ENCODE peak calls at places on chromosomes 3 and 15, in ten cellular contexts. L is HCT116, O is GM23248, W is endothelial cell of umbilical vein, X is MM.1S, C is HepG2, M is H1, H is astrocyte, T is NT2/D1, Z is neural progenitor cell. R is an unnamed sample.

GRCh38 chr3:156448300-156448699 is 106.6 kb downstream of the SSR3 start:
- DNase-seq in L (peak; percentile 46), O (peak; percentile 60), W (peak; percentile 39), X (peak; percentile 67), C (peak; percentile 5), M (no peak), H (no peak), T (peak; percentile 20), Z (peak; percentile 57), R (peak; percentile 31)

GRCh38 chr3:139088462-139089324 is 44.0 kb upstream of the PRR23C start:
- DNase-seq in L (no peak), O (no peak), W (no peak), X (no peak), C (no peak), M (no peak), H (no peak), T (no peak), Z (no peak), R (no peak)

GRCh38 chr3:127865941-127866340 is 43.6 kb upstream of the MGLL start:
- DNase-seq in L (peak; percentile 59), O (peak; percentile 82), W (no peak), X (no peak), C (no peak), M (no peak), H (peak; percentile 61), T (no peak), Z (no peak), R (peak; percentile 25)

GRCh38 chr15:48358229-48358641 is 27.0 kb downstream of the DUT start:
- DNase-seq in L (peak; percentile 21), O (peak; percentile 74), W (peak; percentile 82), X (peak; percentile 53), C (no peak), M (no peak), H (peak; percentile 36), T (no peak), Z (peak; percentile 32), R (peak; percentile 79)

GRCh38 chr3:138042043-138042442 is 32.1 kb downstream of the CLDN18 start:
- DNase-seq in L (no peak), O (peak; percentile 91), W (no peak), X (no peak), C (no peak), M (no peak), H (peak; percentile 76), T (no peak), Z (no peak), R (peak; percentile 72)

GRCh38 chr3:5339967-5340535 is 152.5 kb downstream of the EDEM1 start:
- DNase-seq in L (no peak), O (no peak), W (no peak), X (no peak), C (no peak), M (no peak), H (no peak), T (peak; percentile 54), Z (peak; percentile 70), R (no peak)

GRCh38 chr3:65343031-65343430 is 655.2 kb upstream of the ADAMTS9 start:
- DNase-seq in L (no peak), O (no peak), W (no peak), X (no peak), C (no peak), M (no peak), H (no peak), T (no peak), Z (no peak), R (no peak)

GRCh38 chr15:92617197-92618037 is 38.2 kb downstream of the FAM174B start:
- DNase-seq in L (no peak), O (peak; percentile 60), W (peak; percentile 99), X (no peak), C (peak; percentile 82), M (no peak), H (peak; percentile 82), T (no peak), Z (peak; percentile 31), R (peak; percentile 78)

GRCh38 chr3:22443834-22444233 is 692.8 kb upstream of the ZNF385D start:
- DNase-seq in L (no peak), O (no peak), W (no peak), X (no peak), C (no peak), M (no peak), H (no peak), T (no peak), Z (no peak), R (no peak)

GRCh38 chr3:58563386-58564035 is 13.7 kb downstream of the FAM107A start:
- DNase-seq in L (no peak), O (peak; percentile 47), W (no peak), X (no peak), C (peak; percentile 53), M (no peak), H (peak; percentile 28), T (no peak), Z (no peak), R (no peak)

GRCh38 chr3:49661281-49661680 is 12.9 kb upstream of the APEH start:
- DNase-seq in L (no peak), O (peak; percentile 15), W (no peak), X (no peak), C (no peak), M (no peak), H (no peak), T (no peak), Z (no peak), R (no peak)

GRCh38 chr3:172201136-172201989 is 162.0 kb downstream of the FNDC3B start:
- DNase-seq in L (no peak), O (peak; percentile 98), W (peak; percentile 90), X (no peak), C (no peak), M (no peak), H (peak; percentile 98), T (no peak), Z (no peak), R (no peak)

GRCh38 chr3:56966104-56966503 is 94.4 kb upstream of the SPATA12 start:
- DNase-seq in L (no peak), O (no peak), W (no peak), X (no peak), C (no peak), M (no peak), H (no peak), T (no peak), Z (no peak), R (no peak)

GRCh38 chr3:156252656-156253055 is 132.3 kb downstream of the KCNAB1 start:
- DNase-seq in L (no peak), O (no peak), W (peak; percentile 36), X (no peak), C (no peak), M (no peak), H (peak; percentile 56), T (no peak), Z (peak; percentile 40), R (no peak)

GRCh38 chr15:60821462-60822061 is 342.6 kb upstream of the ICE2 start:
- DNase-seq in L (no peak), O (no peak), W (no peak), X (no peak), C (no peak), M (no peak), H (no peak), T (no peak), Z (no peak), R (no peak)

GRCh38 chr3:62922326-62922725 is 47.1 kb upstream of the CADPS start:
- DNase-seq in L (no peak), O (peak; percentile 60), W (no peak), X (no peak), C (no peak), M (no peak), H (peak; percentile 78), T (no peak), Z (no peak), R (no peak)

GRCh38 chr3:189652042-189652441 is 20.9 kb downstream of the TP63 start:
- DNase-seq in L (peak; percentile 21), O (peak; percentile 15), W (peak; percentile 46), X (no peak), C (peak; percentile 4), M (no peak), H (no peak), T (peak; percentile 20), Z (peak; percentile 53), R (no peak)

GRCh38 chr3:181457756-181458155 is 254.0 kb upstream of the SOX2 start:
- DNase-seq in L (no peak), O (no peak), W (no peak), X (no peak), C (no peak), M (no peak), H (no peak), T (no peak), Z (no peak), R (no peak)

DNA sequence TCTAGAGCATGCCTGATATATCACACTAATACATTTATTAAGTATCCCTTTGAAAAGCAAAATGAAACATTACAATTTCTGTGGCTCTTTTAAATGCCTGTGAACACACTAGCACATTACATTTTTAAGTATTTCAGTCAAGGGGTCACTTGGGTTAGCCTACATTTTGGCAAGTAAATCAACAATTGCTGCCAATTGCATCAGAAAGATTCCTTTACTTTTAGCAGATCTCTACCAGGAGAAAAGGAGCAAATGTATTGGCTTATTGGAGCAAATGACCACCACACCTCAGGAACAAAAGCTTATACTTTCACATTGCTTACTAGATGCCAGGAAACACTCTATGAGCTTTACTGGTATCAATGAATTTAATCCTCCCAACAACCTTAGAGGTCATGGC is 947.1 kb downstream of the FHIT start:
- DNase-seq in L (no peak), O (peak; percentile 39), W (no peak), X (no peak), C (no peak), M (no peak), H (peak; percentile 60), T (no peak), Z (no peak), R (peak; percentile 45)
- H3K9ac ChIP-seq in L (no peak overlapping the region), O (peak overlapping the region; percentile 8), W (no peak overlapping the region), X (no peak overlapping the region), C (no peak overlapping the region), M (no peak overlapping the region), H (no peak overlapping the region), T (no peak overlapping the region), Z (no peak overlapping the region), R (peak overlapping the region; percentile 41)

GRCh38 chr3:125156491-125156890 is 56.1 kb downstream of the SLC12A8 start:
- DNase-seq in L (no peak), O (no peak), W (no peak), X (no peak), C (no peak), M (no peak), H (no peak), T (no peak), Z (no peak), R (no peak)
- H3K4me3 ChIP-seq in L (no peak overlapping the region), O (no peak overlapping the region), W (no peak overlapping the region), X (no peak overlapping the region), C (no peak overlapping the region), M (no peak overlapping the region), H (no peak overlapping the region), T (no peak overlapping the region), Z (no peak overlapping the region), R (no peak overlapping the region)

DNA sequence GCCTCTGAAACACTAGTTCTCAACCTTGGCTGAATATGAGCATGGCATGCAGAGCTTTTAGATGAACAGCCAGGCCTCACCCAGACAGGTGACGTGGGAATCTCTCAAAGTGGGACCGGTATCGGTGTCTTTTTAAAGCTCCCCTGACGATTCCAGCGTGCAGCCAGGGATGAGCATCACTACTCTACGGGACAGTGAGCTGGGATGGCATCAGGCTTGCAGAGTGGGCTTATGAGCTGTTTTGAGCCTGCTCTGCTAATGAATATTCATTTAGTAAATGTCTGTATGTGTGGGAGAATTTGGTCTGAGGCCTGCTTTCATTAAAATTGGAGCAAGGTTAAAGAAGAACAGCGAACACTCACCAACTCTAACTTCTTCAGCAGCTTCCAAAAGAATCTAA is 79.7 kb upstream of the PRICKLE2 start:
- DNase-seq in L (no peak), O (no peak), W (no peak), X (no peak), C (no peak), M (no peak), H (no peak), T (no peak), Z (no peak), R (no peak)
- H3K9ac ChIP-seq in L (no peak overlapping the region), O (no peak overlapping the region), W (no peak overlapping the region), X (no peak overlapping the region), C (no peak overlapping the region), M (no peak overlapping the region), H (no peak overlapping the region), T (no peak overlapping the region), Z (no peak overlapping the region), R (no peak overlapping the region)

GRCh38 chr3:150110097-150110496 is 139.4 kb upstream of the PFN2 start:
- DNase-seq in L (no peak), O (no peak), W (no peak), X (no peak), C (peak; percentile 9), M (no peak), H (no peak), T (no peak), Z (no peak), R (no peak)
- H3K4me3 ChIP-seq in L (no peak overlapping the region), O (no peak overlapping the region), W (no peak overlapping the region), X (no peak overlapping the region), C (no peak overlapping the region), M (no peak overlapping the region), H (no peak overlapping the region), T (no peak overlapping the region), Z (no peak overlapping the region), R (no peak overlapping the region)

R was measured in adipocyte.